ENCODE peak calls at places on chromosomes 7 and 10, in nine cellular contexts. One of them, this sample, is unnamed. For H3K4me1, the result is how much of the 10 kb centered on the place peaks cover.

GRCh38 chr10:59057350-59057749 is 119.1 kb upstream of the PHYHIPL start:
- DNase-seq in breast epithelium: no peak
- DNase-seq in thoracic aorta: no peak
- DNase-seq in sigmoid colon: no peak
- DNase-seq in heart left ventricle: no peak
- DNase-seq in HAP-1: no peak
- DNase-seq in lower lobe of right lung: no peak
- DNase-seq in colonic mucosa: no peak
- DNase-seq in CD8-positive, alpha-beta memory T cell: no peak
- DNase-seq in this sample: no peak

GRCh38 chr10:60144099-60144498 is 237.7 kb upstream of the CCDC6 start:
- DNase-seq in breast epithelium: no peak
- DNase-seq in thoracic aorta: no peak
- DNase-seq in sigmoid colon: no peak
- DNase-seq in heart left ventricle: no peak
- DNase-seq in HAP-1: no peak
- DNase-seq in lower lobe of right lung: no peak
- DNase-seq in colonic mucosa: no peak
- DNase-seq in CD8-positive, alpha-beta memory T cell: no peak
- DNase-seq in this sample: no peak

GRCh38 chr10:12617205-12618175 is 268.1 kb downstream of the CAMK1D start:
- DNase-seq in breast epithelium: no peak
- DNase-seq in thoracic aorta: no peak
- DNase-seq in sigmoid colon: no peak
- DNase-seq in heart left ventricle: no peak
- DNase-seq in HAP-1: no peak
- DNase-seq in lower lobe of right lung: no peak
- DNase-seq in colonic mucosa: peak
- DNase-seq in CD8-positive, alpha-beta memory T cell: no peak
- DNase-seq in this sample: no peak

GRCh38 chr10:125868372-125868975 is 12.6 kb downstream of the DHX32 start:
- DNase-seq in breast epithelium: no peak
- DNase-seq in thoracic aorta: no peak
- DNase-seq in sigmoid colon: no peak
- DNase-seq in heart left ventricle: no peak
- DNase-seq in HAP-1: peak
- DNase-seq in lower lobe of right lung: no peak
- DNase-seq in colonic mucosa: no peak
- DNase-seq in CD8-positive, alpha-beta memory T cell: no peak
- DNase-seq in this sample: no peak

GRCh38 chr7:151755131-151755787 is 121.7 kb downstream of the PRKAG2 start:
- DNase-seq in breast epithelium: no peak
- DNase-seq in thoracic aorta: no peak
- DNase-seq in sigmoid colon: peak
- DNase-seq in heart left ventricle: no peak
- DNase-seq in HAP-1: no peak
- DNase-seq in lower lobe of right lung: peak
- DNase-seq in colonic mucosa: peak
- DNase-seq in CD8-positive, alpha-beta memory T cell: no peak
- DNase-seq in this sample: no peak

GRCh38 chr7:97973206-97973658 is 16.8 kb downstream of the OCM2 start:
- DNase-seq in breast epithelium: no peak
- DNase-seq in thoracic aorta: no peak
- DNase-seq in sigmoid colon: no peak
- DNase-seq in heart left ventricle: no peak
- DNase-seq in HAP-1: no peak
- DNase-seq in lower lobe of right lung: no peak
- DNase-seq in colonic mucosa: no peak
- DNase-seq in CD8-positive, alpha-beta memory T cell: no peak
- DNase-seq in this sample: peak

GRCh38 chr10:102916173-102916572 is 1.9 kb upstream of the CNNM2 start:
- DNase-seq in breast epithelium: no peak
- DNase-seq in thoracic aorta: no peak
- DNase-seq in sigmoid colon: no peak
- DNase-seq in heart left ventricle: no peak
- DNase-seq in HAP-1: no peak
- DNase-seq in lower lobe of right lung: no peak
- DNase-seq in colonic mucosa: no peak
- DNase-seq in CD8-positive, alpha-beta memory T cell: no peak
- DNase-seq in this sample: no peak

GRCh38 chr7:80764132-80764531 is 125.7 kb downstream of the CD36 start:
- DNase-seq in breast epithelium: no peak
- DNase-seq in thoracic aorta: no peak
- DNase-seq in sigmoid colon: no peak
- DNase-seq in heart left ventricle: no peak
- DNase-seq in HAP-1: peak
- DNase-seq in lower lobe of right lung: no peak
- DNase-seq in colonic mucosa: no peak
- DNase-seq in CD8-positive, alpha-beta memory T cell: no peak
- DNase-seq in this sample: peak

GRCh38 chr10:132497788-132498561 is 39.6 kb upstream of the INPP5A start:
- DNase-seq in breast epithelium: peak
- DNase-seq in thoracic aorta: no peak
- DNase-seq in sigmoid colon: peak
- DNase-seq in heart left ventricle: no peak
- DNase-seq in HAP-1: no peak
- DNase-seq in lower lobe of right lung: peak
- DNase-seq in colonic mucosa: no peak
- DNase-seq in CD8-positive, alpha-beta memory T cell: no peak
- DNase-seq in this sample: no peak

GRCh38 chr7:135349746-135350145 is 116.1 kb downstream of the STRA8 start:
- DNase-seq in breast epithelium: no peak
- DNase-seq in thoracic aorta: no peak
- DNase-seq in sigmoid colon: no peak
- DNase-seq in heart left ventricle: no peak
- DNase-seq in HAP-1: no peak
- DNase-seq in lower lobe of right lung: no peak
- DNase-seq in colonic mucosa: no peak
- DNase-seq in CD8-positive, alpha-beta memory T cell: no peak
- DNase-seq in this sample: no peak

DNA sequence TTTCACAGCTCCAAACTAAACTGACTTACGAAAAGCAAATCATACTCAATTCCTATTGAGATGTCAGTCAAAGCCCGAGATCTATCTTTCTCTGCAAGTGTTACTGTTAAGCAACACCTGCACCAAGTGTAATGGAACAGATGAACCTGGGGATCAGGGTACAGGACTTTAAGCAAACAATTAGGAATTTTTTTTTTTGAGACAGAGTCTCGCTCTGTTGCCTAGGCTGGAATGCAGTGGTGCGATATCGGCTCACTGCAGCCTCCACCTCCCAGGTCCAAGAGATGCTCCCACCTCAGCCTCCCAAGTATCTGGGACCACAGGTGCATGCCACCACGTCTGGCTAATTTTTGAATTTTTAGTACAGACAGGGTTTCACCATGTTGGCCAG is 14.9 kb downstream of the YWHAG start:
- DNase-seq in breast epithelium: no peak
- DNase-seq in thoracic aorta: no peak
- DNase-seq in sigmoid colon: peak
- DNase-seq in heart left ventricle: no peak
- DNase-seq in HAP-1: no peak
- DNase-seq in lower lobe of right lung: no peak
- DNase-seq in colonic mucosa: no peak
- DNase-seq in CD8-positive, alpha-beta memory T cell: no peak
- DNase-seq in this sample: no peak
- H3K4me1 ChIP-seq in breast epithelium: under half
- H3K4me1 ChIP-seq in thoracic aorta: under half
- H3K4me1 ChIP-seq in sigmoid colon: half or more
- H3K4me1 ChIP-seq in heart left ventricle: under half
- H3K4me1 ChIP-seq in HAP-1: under half
- H3K4me1 ChIP-seq in lower lobe of right lung: half or more
- H3K4me1 ChIP-seq in colonic mucosa: under half
- H3K4me1 ChIP-seq in CD8-positive, alpha-beta memory T cell: under half
- H3K4me1 ChIP-seq in this sample: under half

GRCh38 chr10:51269816-51270215 is 195.5 kb downstream of the PRKG1 start:
- DNase-seq in breast epithelium: no peak
- DNase-seq in thoracic aorta: no peak
- DNase-seq in sigmoid colon: no peak
- DNase-seq in heart left ventricle: no peak
- DNase-seq in HAP-1: no peak
- DNase-seq in lower lobe of right lung: no peak
- DNase-seq in colonic mucosa: no peak
- DNase-seq in CD8-positive, alpha-beta memory T cell: no peak
- DNase-seq in this sample: no peak

GRCh38 chr10:51272580-51272979 is 198.3 kb downstream of the PRKG1 start:
- DNase-seq in breast epithelium: no peak
- DNase-seq in thoracic aorta: no peak
- DNase-seq in sigmoid colon: no peak
- DNase-seq in heart left ventricle: peak
- DNase-seq in HAP-1: no peak
- DNase-seq in lower lobe of right lung: no peak
- DNase-seq in colonic mucosa: no peak
- DNase-seq in CD8-positive, alpha-beta memory T cell: no peak
- DNase-seq in this sample: no peak

DNA sequence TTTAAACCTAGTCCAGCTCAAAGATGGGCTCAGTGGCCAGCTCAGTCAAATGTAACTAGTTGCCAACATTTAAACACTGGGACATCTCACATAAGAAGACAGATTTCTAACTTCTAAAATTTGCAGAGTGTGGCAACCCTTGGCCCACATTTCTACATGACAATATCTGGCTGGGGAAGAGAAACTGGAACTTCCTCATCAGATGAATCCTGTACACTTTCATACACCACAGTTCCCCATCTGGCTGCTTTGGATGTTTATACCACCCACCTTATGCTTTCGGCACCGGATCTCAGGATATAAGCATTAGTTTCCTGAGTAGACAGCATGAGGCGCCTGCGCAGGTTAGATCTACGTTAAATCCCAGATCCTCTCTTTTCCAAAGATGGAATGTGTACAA is 199.3 kb downstream of the PRKG1 start:
- DNase-seq in breast epithelium: no peak
- DNase-seq in thoracic aorta: no peak
- DNase-seq in sigmoid colon: no peak
- DNase-seq in heart left ventricle: no peak
- DNase-seq in HAP-1: no peak
- DNase-seq in lower lobe of right lung: peak
- DNase-seq in colonic mucosa: no peak
- DNase-seq in CD8-positive, alpha-beta memory T cell: no peak
- DNase-seq in this sample: no peak
- H3K4me1 ChIP-seq in breast epithelium: under half
- H3K4me1 ChIP-seq in thoracic aorta: under half
- H3K4me1 ChIP-seq in sigmoid colon: under half
- H3K4me1 ChIP-seq in heart left ventricle: under half
- H3K4me1 ChIP-seq in HAP-1: under half
- H3K4me1 ChIP-seq in lower lobe of right lung: under half
- H3K4me1 ChIP-seq in colonic mucosa: under half
- H3K4me1 ChIP-seq in CD8-positive, alpha-beta memory T cell: under half
- H3K4me1 ChIP-seq in this sample: under half

GRCh38 chr10:108003576-108003975 is 839.1 kb upstream of the SORCS1 start:
- DNase-seq in breast epithelium: no peak
- DNase-seq in thoracic aorta: no peak
- DNase-seq in sigmoid colon: no peak
- DNase-seq in heart left ventricle: no peak
- DNase-seq in HAP-1: no peak
- DNase-seq in lower lobe of right lung: no peak
- DNase-seq in colonic mucosa: no peak
- DNase-seq in CD8-positive, alpha-beta memory T cell: no peak
- DNase-seq in this sample: no peak
- H3K4me1 ChIP-seq in breast epithelium: under half
- H3K4me1 ChIP-seq in thoracic aorta: under half
- H3K4me1 ChIP-seq in sigmoid colon: under half
- H3K4me1 ChIP-seq in heart left ventricle: under half
- H3K4me1 ChIP-seq in HAP-1: under half
- H3K4me1 ChIP-seq in lower lobe of right lung: under half
- H3K4me1 ChIP-seq in colonic mucosa: under half
- H3K4me1 ChIP-seq in CD8-positive, alpha-beta memory T cell: under half
- H3K4me1 ChIP-seq in this sample: under half

GRCh38 chr10:43155716-43156115 is 17.5 kb downstream of the CSGALNACT2 start:
- DNase-seq in breast epithelium: no peak
- DNase-seq in thoracic aorta: no peak
- DNase-seq in sigmoid colon: no peak
- DNase-seq in heart left ventricle: no peak
- DNase-seq in HAP-1: no peak
- DNase-seq in lower lobe of right lung: no peak
- DNase-seq in colonic mucosa: no peak
- DNase-seq in CD8-positive, alpha-beta memory T cell: no peak
- DNase-seq in this sample: no peak
- H3K4me1 ChIP-seq in breast epithelium: under half
- H3K4me1 ChIP-seq in thoracic aorta: under half
- H3K4me1 ChIP-seq in sigmoid colon: under half
- H3K4me1 ChIP-seq in heart left ventricle: under half
- H3K4me1 ChIP-seq in HAP-1: under half
- H3K4me1 ChIP-seq in lower lobe of right lung: half or more
- H3K4me1 ChIP-seq in colonic mucosa: under half
- H3K4me1 ChIP-seq in CD8-positive, alpha-beta memory T cell: under half
- H3K4me1 ChIP-seq in this sample: under half

DNA sequence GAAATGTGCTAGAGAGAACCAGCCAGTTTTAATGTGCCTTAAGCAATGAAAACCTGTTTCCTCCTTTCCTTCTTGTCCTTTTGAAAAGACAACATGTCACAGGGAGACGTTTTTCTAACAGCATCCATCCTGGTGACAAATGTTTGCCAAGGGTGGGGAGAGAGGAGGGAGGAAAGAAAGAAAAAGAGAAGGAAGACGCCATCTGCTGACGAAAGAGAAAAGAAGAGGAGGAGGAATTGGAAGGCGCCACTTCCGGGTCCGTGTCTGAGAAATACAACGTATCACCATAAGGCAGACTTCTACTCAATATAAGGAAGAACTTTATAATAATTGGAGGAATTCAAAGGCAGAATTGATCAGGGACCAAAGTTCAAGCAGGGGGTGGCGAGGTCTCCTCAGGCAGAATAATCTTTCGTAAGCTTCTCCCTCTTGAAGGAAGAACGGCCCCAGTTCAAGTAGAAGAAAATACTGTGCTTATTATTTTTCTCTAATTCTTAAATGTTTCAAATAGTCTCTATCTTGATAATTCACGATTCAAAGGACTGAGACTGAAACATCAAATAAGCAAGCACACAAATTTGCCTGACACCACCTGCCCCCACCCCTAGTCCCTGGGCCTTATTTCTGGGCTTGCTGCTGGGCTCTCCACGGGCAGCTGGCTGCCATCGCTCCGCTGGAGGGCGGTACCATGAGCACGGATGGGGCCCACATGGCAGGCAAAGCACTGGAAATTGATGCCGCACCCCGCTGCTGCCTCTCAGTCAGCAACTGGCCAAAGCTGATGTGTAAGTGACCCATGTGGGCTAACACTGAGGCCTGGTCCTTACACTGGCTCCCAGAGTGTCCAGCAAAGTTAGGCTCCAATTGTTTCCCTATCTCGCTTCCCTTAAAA is 273.7 kb upstream of the KLF14 start:
- DNase-seq in breast epithelium: peak
- DNase-seq in thoracic aorta: no peak
- DNase-seq in sigmoid colon: peak
- DNase-seq in heart left ventricle: peak
- DNase-seq in HAP-1: peak
- DNase-seq in lower lobe of right lung: peak
- DNase-seq in colonic mucosa: peak
- DNase-seq in CD8-positive, alpha-beta memory T cell: peak
- DNase-seq in this sample: peak
- H3K4me1 ChIP-seq in breast epithelium: under half
- H3K4me1 ChIP-seq in thoracic aorta: half or more
- H3K4me1 ChIP-seq in sigmoid colon: half or more
- H3K4me1 ChIP-seq in heart left ventricle: half or more
- H3K4me1 ChIP-seq in HAP-1: under half
- H3K4me1 ChIP-seq in lower lobe of right lung: half or more
- H3K4me1 ChIP-seq in colonic mucosa: under half
- H3K4me1 ChIP-seq in CD8-positive, alpha-beta memory T cell: half or more
- H3K4me1 ChIP-seq in this sample: under half